ENCODE peak calls at places on chromosome 15, in eight cellular contexts. Q is H7; L is psoas muscle; P is GM13977; Z is activated CD4-positive, alpha-beta T cell treated with anti-CD3 and anti-CD28 coated beads for 24 hours; K is ELR; F is activated CD4-positive, CD25-positive, alpha-beta regulatory T cell treated with anti-CD3 and anti-CD28 coated beads, Interleukin-2, amount 50 U/mL, for 72 hours; X is neural crest cell. B is an unnamed sample.

GRCh38 chr15:48309740-48310139 is 21.5 kb upstream of the DUT start:
- DNase-seq in Q (no peak), L (no peak), P (no peak), Z (no peak), K (no peak), F (no peak), X (no peak), B (no peak)

GRCh38 chr15:31977812-31978662 is 52.3 kb upstream of the CHRNA7 start:
- DNase-seq in Q (peak; percentile 90), L (peak; percentile 70), P (peak; percentile 60), Z (peak; percentile 17), K (peak; percentile 41), F (peak; percentile 63), X (peak; percentile 83), B (peak; percentile 44)

GRCh38 chr15:52290329-52290728 is 5.3 kb downstream of the MYO5C start:
- DNase-seq in Q (no peak), L (no peak), P (no peak), Z (no peak), K (no peak), F (no peak), X (no peak), B (no peak)

GRCh38 chr15:60917469-60918130 is 311.5 kb downstream of the RORA start:
- DNase-seq in Q (no peak), L (peak; percentile 83), P (no peak), Z (no peak), K (no peak), F (no peak), X (no peak), B (no peak)

GRCh38 chr15:51368751-51369450 is 27.4 kb downstream of the GLDN start:
- DNase-seq in Q (no peak), L (no peak), P (no peak), Z (no peak), K (peak; percentile 90), F (no peak), X (no peak), B (no peak)

GRCh38 chr15:77525907-77526581 is 105.4 kb downstream of the HMG20A start:
- DNase-seq in Q (no peak), L (peak; percentile 23), P (no peak), Z (no peak), K (no peak), F (no peak), X (no peak), B (no peak)

GRCh38 chr15:92884459-92884812 is 15.7 kb upstream of the CHD2 start:
- DNase-seq in Q (no peak), L (no peak), P (no peak), Z (no peak), K (no peak), F (no peak), X (no peak), B (peak; percentile 41)

GRCh38 chr15:38843736-38844590 is 279.3 kb upstream of the RASGRP1 start:
- DNase-seq in Q (peak; percentile 8), L (no peak), P (no peak), Z (no peak), K (peak; percentile 69), F (no peak), X (no peak), B (peak; percentile 5)

GRCh38 chr15:57356636-57357035 is 19.7 kb upstream of the CGNL1 start:
- DNase-seq in Q (no peak), L (no peak), P (no peak), Z (no peak), K (peak; percentile 79), F (no peak), X (no peak), B (peak; percentile 69)

B was measured in Caki2.